ENCODE peak calls at places on chromosomes 3 and 15, in ten cellular contexts. W is upper lobe of right lung; U is colonic mucosa; Z is endodermal cell; B is right lobe of liver; E is heart right ventricle; Y is heart left ventricle; K is HCT116; D is CD8-positive, alpha-beta T cell; C is suprapubic skin. M is an unnamed sample.

GRCh38 chr15:89137926-89138325 is 49.7 kb downstream of the ABHD2 start:
- DNase-seq in K (no peak), Z (no peak), W (no peak), D (no peak), E (no peak), Y (no peak), U (no peak), B (no peak), C (no peak), M (no peak)

GRCh38 chr15:48722764-48723661 is 77.5 kb upstream of the FBN1 start:
- DNase-seq in K (peak; percentile 62), D (no peak), Z (no peak), Y (no peak), W (no peak), U (no peak), C (no peak), B (no peak), E (no peak), M (no peak)

GRCh38 chr15:65952425-65953053 is 83.2 kb downstream of the RAB11A start:
- DNase-seq in W (no peak), D (no peak), U (no peak), K (no peak), C (no peak), Y (no peak), Z (peak; percentile 91), E (no peak), B (no peak), M (peak; percentile 68)

GRCh38 chr15:44654858-44655257 is 8.6 kb downstream of the SPG11 start:
- DNase-seq in K (no peak), E (no peak), D (no peak), W (no peak), U (no peak), C (no peak), Y (no peak), B (no peak), Z (no peak), M (no peak)

GRCh38 chr3:134029256-134029733 is 430 bp downstream of the SLCO2A1 start:
- DNase-seq in C (no peak), B (no peak), W (no peak), D (no peak), E (peak; percentile 20), K (no peak), Z (no peak), U (peak; percentile 17), Y (no peak), M (no peak)

GRCh38 chr3:171407746-171408145 is 52.5 kb downstream of the TNIK start:
- DNase-seq in E (no peak), D (no peak), Z (no peak), W (no peak), C (no peak), U (no peak), K (no peak), Y (no peak), B (no peak), M (no peak)

GRCh38 chr15:31374489-31374888 is 47.9 kb downstream of the KLF13 start:
- DNase-seq in Y (no peak), K (no peak), W (no peak), C (no peak), Z (no peak), B (no peak), U (peak; percentile 80), D (no peak), E (no peak), M (no peak)

GRCh38 chr3:182725372-182726251 is 67.7 kb upstream of the ATP11B start:
- DNase-seq in B (no peak), W (no peak), K (no peak), Z (peak; percentile 73), C (no peak), E (no peak), D (no peak), U (peak; percentile 58), Y (no peak), M (peak; percentile 28)

GRCh38 chr15:74616996-74617395 is 1.4 kb downstream of the CLK3 start:
- DNase-seq in C (no peak), Z (no peak), U (no peak), K (no peak), D (no peak), B (no peak), Y (no peak), E (no peak), W (no peak), M (no peak)

GRCh38 chr3:128971421-128971820 is 22.5 kb downstream of the CFAP92 start:
- DNase-seq in K (no peak), E (no peak), B (no peak), U (peak; percentile 41), Z (no peak), W (no peak), C (no peak), D (no peak), Y (peak; percentile 84), M (peak; percentile 28)

GRCh38 chr3:111333642-111334041 is 208.4 kb upstream of the CD96 start:
- DNase-seq in C (no peak), E (no peak), D (no peak), K (no peak), B (no peak), U (no peak), W (no peak), Z (no peak), Y (no peak), M (no peak)

GRCh38 chr15:64909546-64909945 is 2.2 kb upstream of the ANKDD1A start:
- DNase-seq in W (no peak), C (no peak), U (no peak), D (no peak), B (no peak), K (no peak), Z (peak; percentile 29), Y (no peak), E (no peak), M (no peak)

DNA sequence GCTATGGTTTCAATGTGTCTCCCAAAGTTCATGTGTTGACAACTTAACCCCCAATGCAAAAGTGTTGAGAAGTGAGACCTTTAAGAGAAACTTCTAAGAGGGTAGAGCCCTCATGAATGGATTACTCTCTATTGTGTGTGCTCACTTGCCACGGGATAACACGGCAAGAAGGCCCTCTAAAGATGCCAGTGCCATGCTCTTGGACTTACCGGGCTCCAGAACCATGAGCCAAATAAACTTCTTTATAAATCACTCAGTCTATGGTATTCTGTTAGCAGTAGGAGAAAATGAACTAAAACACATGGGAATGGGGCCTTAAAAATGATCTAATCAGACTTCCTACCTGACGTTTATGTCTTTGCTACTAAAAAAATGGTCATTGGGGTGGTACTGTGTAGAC is 2.6 kb upstream of the TCF12 start:
- DNase-seq in B (no peak), C (no peak), W (no peak), Z (no peak), D (no peak), U (no peak), K (no peak), Y (no peak), E (no peak), M (no peak)
- H3K27ac ChIP-seq in B (no peak overlapping the region), C (no peak overlapping the region), W (no peak overlapping the region), Z (no peak overlapping the region), D (no peak overlapping the region), U (no peak overlapping the region), K (no peak overlapping the region), Y (no peak overlapping the region), E (no peak overlapping the region), M (no peak overlapping the region)

DNA sequence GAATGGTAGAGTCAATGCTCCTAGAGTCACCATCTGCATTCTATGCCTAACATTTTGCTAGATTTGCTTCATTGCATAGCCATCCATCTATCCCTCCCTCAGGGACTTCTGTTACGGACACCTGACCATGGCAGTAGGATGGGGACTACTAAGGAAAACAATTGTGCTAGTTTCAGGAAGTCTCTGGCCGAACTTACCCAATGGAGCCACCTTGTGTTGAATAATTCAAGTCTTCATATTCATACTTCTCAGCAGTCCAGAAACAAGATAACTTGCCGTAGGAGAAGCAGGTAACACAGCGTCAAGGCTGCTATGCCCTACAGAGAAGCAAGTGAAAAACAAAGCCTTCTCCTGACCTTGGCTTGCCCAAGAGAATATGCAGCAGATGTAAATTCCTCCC is 685.3 kb downstream of the GRM7 start:
- DNase-seq in C (no peak), D (no peak), E (no peak), K (peak; percentile 26), B (no peak), Y (no peak), U (no peak), Z (no peak), W (no peak), M (peak; percentile 28)
- TF ChIP-seq CTCF in C (no peak), D (no peak), E (peak; percentile 59), K (no peak), B (no peak), Y (peak; percentile 24), U (no peak), Z (no peak), W (peak; percentile 28), M (no peak)

GRCh38 chr15:25092661-25093060 is 137.9 kb downstream of the SNRPN start:
- DNase-seq in E (no peak), K (no peak), U (no peak), Z (peak; percentile 14), B (no peak), W (no peak), Y (no peak), C (no peak), D (no peak), M (no peak)

GRCh38 chr15:25094519-25094918 is 139.7 kb downstream of the SNRPN start:
- DNase-seq in W (no peak), E (no peak), Y (no peak), C (no peak), B (no peak), Z (peak; percentile 22), U (no peak), K (no peak), D (no peak), M (no peak)

GRCh38 chr15:25093455-25094029 is 138.8 kb downstream of the SNRPN start:
- DNase-seq in Z (peak; percentile 12), U (peak; percentile 4), W (no peak), B (no peak), K (no peak), E (no peak), D (no peak), C (no peak), Y (no peak), M (no peak)

GRCh38 chr15:25094066-25094465 is 139.3 kb downstream of the SNRPN start:
- DNase-seq in D (no peak), C (no peak), K (no peak), U (no peak), Z (peak; percentile 26), Y (no peak), B (no peak), E (no peak), W (no peak), M (no peak)

DNA sequence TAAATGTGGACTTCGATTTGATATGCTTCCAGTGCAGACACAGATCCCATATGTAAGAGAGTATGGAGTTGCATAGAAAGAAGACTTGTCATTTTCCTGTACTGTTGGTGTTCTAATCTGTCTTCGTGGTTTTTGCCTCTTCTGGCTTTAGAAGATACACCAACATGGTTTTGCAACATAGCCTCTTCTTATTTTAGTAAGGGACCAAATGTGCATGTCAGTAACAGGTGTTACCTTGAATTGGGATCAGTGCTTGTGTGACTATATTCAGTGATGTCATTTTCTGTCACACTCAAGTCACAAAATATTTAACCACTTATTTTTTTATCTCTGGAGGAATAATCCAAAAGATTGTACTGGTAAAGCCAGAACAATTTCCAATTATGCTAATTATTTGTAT is 140.4 kb downstream of the SNRPN start:
- DNase-seq in B (no peak), E (no peak), D (no peak), C (no peak), W (no peak), Z (no peak), K (no peak), Y (no peak), U (no peak), M (no peak)
- H3K9me3 ChIP-seq in B (peaks cover 4% of the 10 kb centered on the region), E (peaks cover 58% of the 10 kb centered on the region), D (peaks cover 37% of the 10 kb centered on the region), C (peaks cover 36% of the 10 kb centered on the region), W (peaks cover 57% of the 10 kb centered on the region), Z (peaks cover 12% of the 10 kb centered on the region), K (peaks cover 16% of the 10 kb centered on the region), Y (peaks cover 92% of the 10 kb centered on the region), U (peaks cover 4% of the 10 kb centered on the region), M (no peaks in the 10 kb centered on the region)

GRCh38 chr15:77527831-77528231 is 104.9 kb downstream of the LINGO1 start:
- DNase-seq in U (no peak), E (peak; percentile 51), B (no peak), W (peak; percentile 42), Z (peak; percentile 53), C (no peak), K (no peak), D (no peak), Y (peak; percentile 36), M (no peak)
- H3K27ac ChIP-seq in U (no peak overlapping the region), E (peak overlapping the region; percentile 70), B (no peak overlapping the region), W (no peak overlapping the region), Z (peak overlapping the region; percentile 74), C (no peak overlapping the region), K (no peak overlapping the region), D (no peak overlapping the region), Y (no peak overlapping the region), M (peak overlapping the region; percentile 20)

M was measured in testis.